ENCODE peak calls at places on chromosomes 3 and 15, in five cellular contexts. One of them, this sample, is unnamed. For H3K27me3, the result is how much of the 10 kb centered on the place peaks cover.

GRCh38 chr15:66846031-66846430 is 144.0 kb downstream of the SMAD6 start:
- DNase-seq in psoas muscle: no peak
- DNase-seq in HAP-1: no peak
- DNase-seq in pancreas: no peak
- DNase-seq in stomach: no peak
- DNase-seq in this sample: no peak

GRCh38 chr3:188026191-188026968 is 127.6 kb upstream of the LPP start:
- DNase-seq in psoas muscle: no peak
- DNase-seq in HAP-1: no peak
- DNase-seq in pancreas: no peak
- DNase-seq in stomach: no peak
- DNase-seq in this sample: no peak

GRCh38 chr3:156792945-156793344 is 33.2 kb upstream of the LEKR1 start:
- DNase-seq in psoas muscle: no peak
- DNase-seq in HAP-1: no peak
- DNase-seq in pancreas: no peak
- DNase-seq in stomach: no peak
- DNase-seq in this sample: no peak

GRCh38 chr15:42392309-42393024 is 33.2 kb downstream of the CAPN3 start:
- DNase-seq in psoas muscle: no peak
- DNase-seq in HAP-1: no peak
- DNase-seq in pancreas: no peak
- DNase-seq in stomach: peak
- DNase-seq in this sample: no peak

GRCh38 chr15:52448010-52448890 is 80.4 kb downstream of the MYO5A start:
- DNase-seq in psoas muscle: no peak
- DNase-seq in HAP-1: no peak
- DNase-seq in pancreas: no peak
- DNase-seq in stomach: no peak
- DNase-seq in this sample: no peak

GRCh38 chr3:147415337-147415736 is 6.2 kb downstream of the ZIC1 start:
- DNase-seq in psoas muscle: no peak
- DNase-seq in HAP-1: no peak
- DNase-seq in pancreas: no peak
- DNase-seq in stomach: no peak
- DNase-seq in this sample: no peak

GRCh38 chr3:29440321-29441019 is 159.6 kb downstream of the RBMS3 start:
- DNase-seq in psoas muscle: peak
- DNase-seq in HAP-1: peak
- DNase-seq in pancreas: no peak
- DNase-seq in stomach: no peak
- DNase-seq in this sample: peak

GRCh38 chr3:63639821-63640220 is 12.7 kb upstream of the SNTN start:
- DNase-seq in psoas muscle: no peak
- DNase-seq in HAP-1: no peak
- DNase-seq in pancreas: no peak
- DNase-seq in stomach: no peak
- DNase-seq in this sample: no peak

GRCh38 chr3:40534283-40534682 is 9.5 kb downstream of the ZNF621 start:
- DNase-seq in psoas muscle: no peak
- DNase-seq in HAP-1: no peak
- DNase-seq in pancreas: no peak
- DNase-seq in stomach: no peak
- DNase-seq in this sample: no peak

GRCh38 chr15:101795455-101795854 is 7.9 kb upstream of the OR4F6 start:
- DNase-seq in psoas muscle: no peak
- DNase-seq in HAP-1: no peak
- DNase-seq in pancreas: no peak
- DNase-seq in stomach: no peak
- DNase-seq in this sample: no peak

GRCh38 chr3:170705136-170705535 is 119.3 kb upstream of the SLC7A14 start:
- DNase-seq in psoas muscle: no peak
- DNase-seq in HAP-1: no peak
- DNase-seq in pancreas: no peak
- DNase-seq in stomach: no peak
- DNase-seq in this sample: no peak

GRCh38 chr3:71400986-71401451 is 182.5 kb downstream of the FOXP1 start:
- DNase-seq in psoas muscle: no peak
- DNase-seq in HAP-1: no peak
- DNase-seq in pancreas: no peak
- DNase-seq in stomach: no peak
- DNase-seq in this sample: no peak

GRCh38 chr15:40338041-40338657 is 2.6 kb downstream of the CCDC9B start:
- DNase-seq in psoas muscle: peak
- DNase-seq in HAP-1: peak
- DNase-seq in pancreas: peak
- DNase-seq in stomach: peak
- DNase-seq in this sample: peak

GRCh38 chr3:43169987-43170386 is 64.1 kb upstream of the POMGNT2 start:
- DNase-seq in psoas muscle: no peak
- DNase-seq in HAP-1: no peak
- DNase-seq in pancreas: no peak
- DNase-seq in stomach: no peak
- DNase-seq in this sample: no peak

GRCh38 chr3:156657862-156658731 is 16.3 kb upstream of the TIPARP start:
- DNase-seq in psoas muscle: no peak
- DNase-seq in HAP-1: no peak
- DNase-seq in pancreas: no peak
- DNase-seq in stomach: no peak
- DNase-seq in this sample: no peak

GRCh38 chr15:25930931-25931330 is 67.8 kb upstream of the ATP10A start:
- DNase-seq in psoas muscle: no peak
- DNase-seq in HAP-1: no peak
- DNase-seq in pancreas: no peak
- DNase-seq in stomach: no peak
- DNase-seq in this sample: no peak

GRCh38 chr3:53921296-53921695 is 29.6 kb upstream of the SELENOK start:
- DNase-seq in psoas muscle: no peak
- DNase-seq in HAP-1: no peak
- DNase-seq in pancreas: no peak
- DNase-seq in stomach: no peak
- DNase-seq in this sample: no peak

GRCh38 chr3:162122405-162122804 is 625.8 kb downstream of the OTOL1 start:
- DNase-seq in psoas muscle: no peak
- DNase-seq in HAP-1: no peak
- DNase-seq in pancreas: no peak
- DNase-seq in stomach: no peak
- DNase-seq in this sample: no peak

GRCh38 chr3:185176756-185177359 is 24.0 kb upstream of the C3orf70 start:
- DNase-seq in psoas muscle: no peak
- DNase-seq in HAP-1: peak
- DNase-seq in pancreas: no peak
- DNase-seq in stomach: no peak
- DNase-seq in this sample: no peak

GRCh38 chr3:72171461-72171860 is 386.5 kb upstream of the PROK2 start:
- DNase-seq in psoas muscle: no peak
- DNase-seq in HAP-1: no peak
- DNase-seq in pancreas: no peak
- DNase-seq in stomach: no peak
- DNase-seq in this sample: no peak

GRCh38 chr3:126180477-126181397 is at the start of gene ALDH1L1:
- DNase-seq in psoas muscle: peak
- DNase-seq in HAP-1: peak
- DNase-seq in pancreas: peak
- DNase-seq in stomach: peak
- DNase-seq in this sample: peak

GRCh38 chr3:126393563-126393962 is 1.1 kb upstream of the CFAP100 start:
- DNase-seq in psoas muscle: no peak
- DNase-seq in HAP-1: no peak
- DNase-seq in pancreas: no peak
- DNase-seq in stomach: peak
- DNase-seq in this sample: no peak

GRCh38 chr3:52456169-52456799 is 880 bp downstream of the NISCH start:
- DNase-seq in psoas muscle: no peak
- DNase-seq in HAP-1: peak
- DNase-seq in pancreas: no peak
- DNase-seq in stomach: no peak
- DNase-seq in this sample: no peak

GRCh38 chr15:45377630-45378148 is 655 bp downstream of the GATM start:
- DNase-seq in psoas muscle: peak
- DNase-seq in HAP-1: no peak
- DNase-seq in pancreas: peak
- DNase-seq in stomach: peak
- DNase-seq in this sample: no peak

GRCh38 chr15:45375836-45376235 is 2.5 kb downstream of the GATM start:
- DNase-seq in psoas muscle: no peak
- DNase-seq in HAP-1: no peak
- DNase-seq in pancreas: no peak
- DNase-seq in stomach: no peak
- DNase-seq in this sample: no peak

GRCh38 chr15:45378149-45378912 is at the start of gene GATM:
- DNase-seq in psoas muscle: peak
- DNase-seq in HAP-1: peak
- DNase-seq in pancreas: peak
- DNase-seq in stomach: peak
- DNase-seq in this sample: peak

GRCh38 chr15:45376967-45377629 is 1.2 kb downstream of the GATM start:
- DNase-seq in psoas muscle: no peak
- DNase-seq in HAP-1: no peak
- DNase-seq in pancreas: no peak
- DNase-seq in stomach: no peak
- DNase-seq in this sample: no peak

DNA sequence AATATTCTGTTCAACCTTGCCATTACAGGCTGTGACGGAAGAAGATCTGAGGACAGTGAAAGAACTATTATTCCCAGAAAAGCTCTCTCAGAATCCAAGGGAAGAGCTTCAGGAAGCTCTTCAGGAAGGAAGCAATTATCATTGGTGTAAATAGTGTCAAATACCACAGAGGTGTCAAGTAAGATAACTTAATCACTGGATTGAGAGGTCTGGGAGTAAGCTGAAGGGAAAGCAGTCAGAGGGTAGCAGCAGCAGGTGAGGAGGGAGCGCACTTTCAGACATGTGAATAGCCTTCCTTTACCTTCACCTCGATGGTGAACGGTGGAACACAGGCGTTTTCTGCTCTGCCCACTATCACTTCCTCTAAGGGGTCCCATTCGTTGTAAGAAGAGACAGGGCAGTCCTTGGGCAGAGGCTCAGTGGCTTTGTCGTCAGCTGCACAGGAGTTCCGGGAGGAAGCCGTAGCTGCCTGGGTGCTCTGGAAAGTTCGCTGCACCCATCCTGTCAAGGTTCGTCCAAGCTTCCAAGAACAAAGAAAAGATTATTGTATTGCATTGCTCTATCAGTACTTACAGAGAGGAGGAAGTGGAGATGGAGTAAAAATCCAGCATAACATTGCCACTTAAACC is 1.9 kb downstream of the GATM start:
- DNase-seq in psoas muscle: no peak
- DNase-seq in HAP-1: no peak
- DNase-seq in pancreas: no peak
- DNase-seq in stomach: no peak
- DNase-seq in this sample: no peak
- H3K27me3 ChIP-seq in psoas muscle: under half
- H3K27me3 ChIP-seq in HAP-1: under half
- H3K27me3 ChIP-seq in pancreas: under half
- H3K27me3 ChIP-seq in stomach: under half
- H3K27me3 ChIP-seq in this sample: under half

GRCh38 chr15:63041402-63041977 is 1.1 kb upstream of the TPM1 start:
- DNase-seq in psoas muscle: no peak
- DNase-seq in HAP-1: no peak
- DNase-seq in pancreas: no peak
- DNase-seq in stomach: no peak
- DNase-seq in this sample: no peak
- H3K4me3 ChIP-seq in psoas muscle: peak
- H3K4me3 ChIP-seq in HAP-1: peak
- H3K4me3 ChIP-seq in pancreas: no peak
- H3K4me3 ChIP-seq in stomach: peak
- H3K4me3 ChIP-seq in this sample: peak

GRCh38 chr15:38613085-38613484 is 48.5 kb upstream of the RASGRP1 start:
- DNase-seq in psoas muscle: no peak
- DNase-seq in HAP-1: no peak
- DNase-seq in pancreas: no peak
- DNase-seq in stomach: no peak
- DNase-seq in this sample: no peak

GRCh38 chr15:38614621-38615020 is 50.0 kb upstream of the RASGRP1 start:
- DNase-seq in psoas muscle: no peak
- DNase-seq in HAP-1: no peak
- DNase-seq in pancreas: no peak
- DNase-seq in stomach: no peak
- DNase-seq in this sample: no peak

GRCh38 chr15:38610748-38611147 is 46.1 kb upstream of the RASGRP1 start:
- DNase-seq in psoas muscle: no peak
- DNase-seq in HAP-1: no peak
- DNase-seq in pancreas: no peak
- DNase-seq in stomach: no peak
- DNase-seq in this sample: no peak

GRCh38 chr15:38611228-38611627 is 46.6 kb upstream of the RASGRP1 start:
- DNase-seq in psoas muscle: no peak
- DNase-seq in HAP-1: no peak
- DNase-seq in pancreas: no peak
- DNase-seq in stomach: no peak
- DNase-seq in this sample: no peak

GRCh38 chr15:38612159-38612863 is 47.7 kb upstream of the RASGRP1 start:
- DNase-seq in psoas muscle: no peak
- DNase-seq in HAP-1: no peak
- DNase-seq in pancreas: no peak
- DNase-seq in stomach: no peak
- DNase-seq in this sample: no peak
- H3K27me3 ChIP-seq in psoas muscle: under half
- H3K27me3 ChIP-seq in HAP-1: under half
- H3K27me3 ChIP-seq in pancreas: under half
- H3K27me3 ChIP-seq in stomach: under half
- H3K27me3 ChIP-seq in this sample: under half

GRCh38 chr15:28025413-28025812 is 73.7 kb downstream of the OCA2 start:
- DNase-seq in psoas muscle: no peak
- DNase-seq in HAP-1: no peak
- DNase-seq in pancreas: no peak
- DNase-seq in stomach: no peak
- DNase-seq in this sample: no peak
- H3K4me3 ChIP-seq in psoas muscle: no peak
- H3K4me3 ChIP-seq in HAP-1: no peak
- H3K4me3 ChIP-seq in pancreas: no peak
- H3K4me3 ChIP-seq in stomach: no peak
- H3K4me3 ChIP-seq in this sample: no peak

GRCh38 chr3:128436214-128436613 is 30.5 kb downstream of the DNAJB8 start:
- DNase-seq in psoas muscle: no peak
- DNase-seq in HAP-1: no peak
- DNase-seq in pancreas: no peak
- DNase-seq in stomach: no peak
- DNase-seq in this sample: no peak
- H3K27me3 ChIP-seq in psoas muscle: under half
- H3K27me3 ChIP-seq in HAP-1: under half
- H3K27me3 ChIP-seq in pancreas: under half
- H3K27me3 ChIP-seq in stomach: under half
- H3K27me3 ChIP-seq in this sample: under half

DNA sequence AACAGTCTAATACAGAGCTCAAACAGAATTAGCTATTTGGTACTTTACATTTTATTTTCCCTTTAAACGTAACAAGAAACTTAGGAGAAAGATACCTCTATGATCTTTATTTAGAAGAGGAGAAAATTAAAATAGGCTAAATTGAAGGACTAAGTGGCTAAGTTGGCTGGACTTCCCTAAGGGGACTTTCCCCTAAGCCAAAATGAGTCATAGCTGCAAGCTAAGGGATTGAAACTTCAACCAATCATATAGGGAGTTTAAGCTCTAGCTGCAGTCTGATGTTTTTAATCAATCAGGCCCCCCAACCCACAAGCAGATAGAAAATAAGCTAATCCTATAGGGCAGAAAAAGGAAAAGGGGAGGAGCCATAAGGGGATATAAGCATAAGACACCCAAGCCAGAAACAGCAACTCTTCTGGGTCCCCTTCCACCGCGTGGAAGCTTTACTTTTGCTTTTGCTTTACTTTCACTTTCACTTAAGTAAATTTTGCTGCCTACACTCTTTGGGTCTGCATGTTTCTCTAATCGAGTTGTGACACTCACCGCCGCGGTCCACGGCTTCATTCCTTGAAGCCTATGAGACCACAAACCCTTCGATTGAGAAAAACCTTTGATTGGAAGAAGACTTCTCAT is 1108.5 kb upstream of the EPHA6 start:
- DNase-seq in psoas muscle: no peak
- DNase-seq in HAP-1: no peak
- DNase-seq in pancreas: no peak
- DNase-seq in stomach: no peak
- DNase-seq in this sample: no peak
- H3K4me3 ChIP-seq in psoas muscle: no peak
- H3K4me3 ChIP-seq in HAP-1: no peak
- H3K4me3 ChIP-seq in pancreas: no peak
- H3K4me3 ChIP-seq in stomach: peak
- H3K4me3 ChIP-seq in this sample: no peak

This sample was measured in left lung.